ENCODE peak calls at places on chromosomes 12 and 14, in four cellular contexts. X is fibroblast of lung, R is testis, P is cardiac fibroblast. I is an unnamed sample.

GRCh38 chr14:70804556-70805162 is 4.7 kb downstream of the MAP3K9 start:
- DNase-seq in P (peak; percentile 7), R (no peak), X (no peak), I (no peak)

GRCh38 chr14:105938055-105938863 is 411.9 kb downstream of the TMEM121 start:
- DNase-seq in X (no peak), P (no peak), R (no peak), I (no peak)

GRCh38 chr12:59079029-59079428 is 158.7 kb upstream of the LRIG3 start:
- DNase-seq in R (no peak), X (no peak), P (no peak), I (no peak)

GRCh38 chr12:80129895-80130535 is 30.7 kb downstream of the OTOGL start:
- DNase-seq in P (no peak), R (no peak), X (peak; percentile 81), I (no peak)

GRCh38 chr12:112950701-112951100 is 12.4 kb downstream of the OAS3 start:
- DNase-seq in P (no peak), X (no peak), R (no peak), I (no peak)

GRCh38 chr14:55807992-55808391 is 228.0 kb downstream of the KTN1 start:
- DNase-seq in R (no peak), P (no peak), X (no peak), I (no peak)

GRCh38 chr14:99589031-99589441 is 15.0 kb downstream of the CCDC85C start:
- DNase-seq in R (no peak), P (no peak), X (peak; percentile 30), I (no peak)

GRCh38 chr12:68891141-68891540 is 41.8 kb downstream of the CPM start:
- DNase-seq in X (no peak), R (no peak), P (no peak), I (no peak)

GRCh38 chr12:6074979-6075585 is 49.4 kb downstream of the VWF start:
- DNase-seq in P (no peak), X (peak; percentile 41), R (no peak), I (no peak)

GRCh38 chr14:83290447-83290846 is 1756.8 kb upstream of the SEL1L start:
- DNase-seq in X (no peak), P (no peak), R (no peak), I (no peak)

GRCh38 chr12:67531051-67531450 is 117.5 kb upstream of the DYRK2 start:
- DNase-seq in P (no peak), X (peak; percentile 43), R (no peak), I (no peak)

GRCh38 chr12:95700316-95700785 is 90.2 kb downstream of the NTN4 start:
- DNase-seq in R (no peak), P (peak; percentile 97), X (peak; percentile 99), I (peak; percentile 77)

GRCh38 chr12:11782914-11783420 is 133.5 kb downstream of the ETV6 start:
- DNase-seq in R (no peak), X (no peak), P (no peak), I (no peak)

GRCh38 chr12:95218164-95218851 is 701 bp downstream of the VEZT start:
- DNase-seq in X (peak; percentile 63), R (peak; percentile 84), P (peak; percentile 65), I (no peak)

GRCh38 chr12:127964717-127965116 is 302.3 kb upstream of the TMEM132C start:
- DNase-seq in R (no peak), P (no peak), X (peak; percentile 45), I (no peak)

GRCh38 chr12:9646794-9647622 is 22.5 kb upstream of the CLEC2D start:
- DNase-seq in P (peak; percentile 45), X (peak; percentile 64), R (peak; percentile 19), I (no peak)

GRCh38 chr12:14962797-14963196 is 1.4 kb upstream of the ARHGDIB start:
- DNase-seq in X (no peak), R (no peak), P (no peak), I (no peak)

GRCh38 chr12:20777420-20777819 is 33.1 kb upstream of the SLCO1B3 start:
- DNase-seq in P (no peak), X (no peak), R (no peak), I (no peak)

GRCh38 chr12:8014836-8015235 is 17.7 kb upstream of the FOXJ2 start:
- DNase-seq in X (no peak), R (no peak), P (no peak), I (no peak)
- TF ChIP-seq CTCF in X (no peak), R (no peak), P (no peak), I (no peak)

GRCh38 chr12:57031228-57031670 is 14.9 kb upstream of the TAC3 start:
- DNase-seq in X (no peak), P (no peak), R (no peak), I (no peak)
- TF ChIP-seq CTCF in X (no peak), P (no peak), R (no peak), I (peak; percentile 13)

DNA sequence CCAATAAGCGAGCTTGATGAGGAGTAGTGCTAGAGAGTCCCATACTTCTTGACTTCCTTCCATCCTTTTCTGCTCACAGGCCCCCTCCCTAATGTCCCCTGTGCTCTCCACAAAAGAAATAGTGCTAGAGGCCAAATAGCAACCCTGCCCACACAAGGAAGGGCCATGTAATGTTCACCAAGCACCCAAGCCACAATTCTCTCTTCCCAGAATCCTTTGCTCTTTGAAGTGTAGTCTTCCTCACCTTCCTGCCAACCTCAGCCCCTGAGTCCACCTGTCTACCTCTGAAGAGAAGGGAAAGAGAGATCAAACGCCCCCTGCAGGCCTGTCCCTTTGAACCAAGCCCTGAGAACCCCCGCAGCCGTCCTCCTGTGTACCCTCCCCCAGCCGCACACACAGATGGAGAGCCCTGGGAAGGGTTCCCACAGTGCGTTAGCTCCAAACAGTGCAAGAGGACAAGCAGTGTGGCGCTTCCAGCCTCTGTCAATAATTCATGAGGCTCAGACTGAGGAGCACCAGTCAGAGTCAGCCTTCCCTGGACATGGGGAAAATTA is 1.9 kb upstream of the DHRS4 start:
- DNase-seq in X (no peak), R (peak; percentile 53), P (no peak), I (no peak)
- TF ChIP-seq CTCF in X (peak; percentile 7), R (no peak), P (no peak), I (peak; percentile 17)

GRCh38 chr14:22634233-22634632 is 9.9 kb downstream of the OR6J1 start:
- DNase-seq in P (no peak), X (no peak), R (no peak), I (no peak)

GRCh38 chr14:22630066-22630465 is 14.1 kb downstream of the OR6J1 start:
- DNase-seq in P (no peak), R (no peak), X (peak; percentile 29), I (no peak)

GRCh38 chr14:22627506-22628263 is 16.5 kb downstream of the OR6J1 start:
- DNase-seq in X (no peak), R (no peak), P (no peak), I (no peak)

GRCh38 chr14:22629357-22629756 is 14.8 kb downstream of the OR6J1 start:
- DNase-seq in P (no peak), R (no peak), X (no peak), I (no peak)

DNA sequence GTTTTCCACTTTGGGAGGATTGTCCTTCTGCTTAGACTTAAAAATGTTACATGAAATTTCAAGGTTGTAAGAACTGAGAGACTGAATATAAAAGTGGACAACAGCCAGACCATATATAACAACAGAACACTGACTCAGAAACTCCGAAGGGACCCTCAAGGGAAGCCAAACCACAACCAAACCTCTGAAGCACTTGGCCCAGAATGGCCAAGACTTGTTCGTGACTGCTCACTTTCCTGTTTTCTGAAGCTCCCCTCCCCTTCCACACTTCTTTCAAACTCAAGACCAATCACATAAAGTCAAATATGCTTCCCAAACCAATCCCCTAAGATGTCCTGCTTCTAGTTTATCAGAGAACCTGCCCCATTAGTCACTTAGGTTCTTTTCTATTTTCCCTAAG is 13.7 kb downstream of the OR6J1 start:
- DNase-seq in X (peak; percentile 97), R (no peak), P (peak; percentile 89), I (no peak)
- TF ChIP-seq CTCF in X (no peak), R (no peak), P (no peak), I (no peak)

DNA sequence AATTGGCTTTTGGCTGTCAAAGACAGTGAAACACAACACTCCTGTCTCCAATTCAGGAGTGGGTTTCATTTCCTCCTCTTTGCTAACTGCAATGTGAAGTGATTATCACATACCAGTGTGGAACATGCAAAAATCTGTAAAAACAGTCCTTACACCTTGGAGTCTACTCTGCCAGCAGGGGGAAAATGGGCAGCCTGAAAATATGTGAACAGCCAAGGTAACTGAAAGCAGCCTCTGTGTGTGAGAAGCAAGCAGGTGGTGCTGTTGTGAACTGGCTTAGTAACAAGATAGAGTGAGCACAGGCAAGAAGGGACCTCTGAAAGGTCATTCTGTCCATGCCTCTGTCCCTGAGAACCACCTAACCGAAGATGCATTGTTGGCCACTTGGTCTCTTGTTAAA is 6.0 kb downstream of the PRMT8 start:
- DNase-seq in R (no peak), X (no peak), P (no peak), I (no peak)
- TF ChIP-seq CTCF in R (no peak), X (no peak), P (no peak), I (no peak)

GRCh38 chr14:100713720-100714119 is 13.0 kb upstream of the DLK1 start:
- DNase-seq in X (no peak), P (no peak), R (no peak), I (no peak)

GRCh38 chr14:100714205-100714781 is 12.4 kb upstream of the DLK1 start:
- DNase-seq in R (no peak), X (no peak), P (no peak), I (no peak)

GRCh38 chr14:100711493-100711892 is 15.2 kb upstream of the DLK1 start:
- DNase-seq in P (no peak), R (peak; percentile 62), X (no peak), I (no peak)

GRCh38 chr14:100711117-100711462 is 15.6 kb upstream of the DLK1 start:
- DNase-seq in P (no peak), X (no peak), R (peak; percentile 64), I (no peak)

DNA sequence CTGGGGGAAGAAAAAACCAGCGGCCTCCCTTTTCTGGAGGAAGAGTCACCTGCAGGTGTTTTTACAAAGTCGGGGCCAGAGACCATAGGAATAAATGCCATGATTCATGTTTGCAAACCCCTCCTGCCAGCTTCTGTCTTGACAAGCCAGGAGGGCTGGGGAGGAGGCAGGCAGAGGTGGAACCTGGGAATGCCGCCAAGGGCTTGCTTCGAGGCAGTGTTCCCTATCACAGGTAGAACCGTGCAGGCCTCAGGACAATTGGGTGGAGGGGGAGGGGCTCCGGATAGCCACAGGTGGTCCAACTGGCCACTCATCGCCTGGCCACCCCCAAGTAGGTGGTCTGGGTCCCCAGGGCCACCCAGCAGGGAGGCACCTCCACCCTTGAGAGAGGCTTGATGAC is 14.2 kb upstream of the DLK1 start:
- DNase-seq in X (no peak), P (no peak), R (no peak), I (no peak)
- TF ChIP-seq CTCF in X (no peak), P (no peak), R (no peak), I (no peak)